ENCODE peak calls at places on chromosomes 11 and 22, in ten cellular contexts. E, C, Y, M, J, O, Z, U, X and S are unnamed samples.

GRCh38 chr22:23380230-23380573 is 199.9 kb downstream of the IGLL1 start:
- DNase-seq in E (no peak), C (no peak), Y (no peak), M (no peak), J (no peak), O (no peak), Z (no peak), U (no peak), X (no peak), S (no peak)

GRCh38 chr11:116702772-116703360 is 69.9 kb downstream of the BUD13 start:
- DNase-seq in E (no peak), C (no peak), Y (no peak), M (no peak), J (no peak), O (no peak), Z (no peak), U (no peak), X (no peak), S (no peak)

GRCh38 chr11:86577663-86578636 is 94.5 kb downstream of the ME3 start:
- DNase-seq in E (peak), C (peak), Y (no peak), M (no peak), J (no peak), O (no peak), Z (no peak), U (peak), X (peak), S (peak)

GRCh38 chr22:22817468-22818201 is 70.0 kb upstream of the IGLL5 start:
- DNase-seq in E (no peak), C (no peak), Y (no peak), M (no peak), J (no peak), O (no peak), Z (no peak), U (no peak), X (no peak), S (no peak)

GRCh38 chr11:35288311-35288710 is 131.0 kb downstream of the SLC1A2 start:
- DNase-seq in E (no peak), C (no peak), Y (no peak), M (no peak), J (no peak), O (no peak), Z (no peak), U (no peak), X (no peak), S (no peak)

GRCh38 chr11:86034710-86035109 is 34.2 kb downstream of the PICALM start:
- DNase-seq in E (no peak), C (no peak), Y (no peak), M (no peak), J (no peak), O (no peak), Z (no peak), U (no peak), X (no peak), S (no peak)

GRCh38 chr11:117923773-117924172 is 5.4 kb downstream of the TMPRSS13 start:
- DNase-seq in E (no peak), C (no peak), Y (no peak), M (no peak), J (no peak), O (no peak), Z (no peak), U (no peak), X (no peak), S (no peak)

GRCh38 chr11:10322830-10323792 is 18.2 kb downstream of the ADM start:
- DNase-seq in E (peak), C (peak), Y (peak), M (no peak), J (peak), O (no peak), Z (no peak), U (no peak), X (peak), S (peak)

GRCh38 chr11:111472228-111472627 is 40.0 kb downstream of the BTG4 start:
- DNase-seq in E (peak), C (no peak), Y (no peak), M (no peak), J (no peak), O (no peak), Z (no peak), U (no peak), X (no peak), S (no peak)

GRCh38 chr11:65695459-65696241 is 16.4 kb upstream of the KAT5 start:
- DNase-seq in E (peak), C (no peak), Y (no peak), M (no peak), J (no peak), O (no peak), Z (no peak), U (no peak), X (no peak), S (peak)